ENCODE peak calls at places on chromosome 21, in five cellular contexts. One of them, this sample, is unnamed.

GRCh38 chr21:14064296-14064645 is 146.5 kb downstream of the LIPI start:
- DNase-seq in IMR-90: peak
- DNase-seq in brain microvascular endothelial cell: no peak
- DNase-seq in GM23338: peak
- DNase-seq in cardiac muscle cell: no peak
- DNase-seq in this sample: no peak

GRCh38 chr21:15781986-15782385 is 52.2 kb downstream of the USP25 start:
- DNase-seq in GM23338: no peak
- DNase-seq in cardiac muscle cell: no peak
- DNase-seq in IMR-90: no peak
- DNase-seq in brain microvascular endothelial cell: no peak
- DNase-seq in this sample: no peak

GRCh38 chr21:36203603-36203889 is 46.9 kb downstream of the DOP1B start:
- DNase-seq in cardiac muscle cell: peak
- DNase-seq in IMR-90: peak
- DNase-seq in brain microvascular endothelial cell: peak
- DNase-seq in GM23338: no peak
- DNase-seq in this sample: no peak

GRCh38 chr21:33751533-33751932 is 109.2 kb downstream of the ITSN1 start:
- DNase-seq in IMR-90: no peak
- DNase-seq in GM23338: no peak
- DNase-seq in cardiac muscle cell: no peak
- DNase-seq in brain microvascular endothelial cell: no peak
- DNase-seq in this sample: no peak

GRCh38 chr21:16908087-16908486 is 604.8 kb upstream of the CXADR start:
- DNase-seq in GM23338: no peak
- DNase-seq in cardiac muscle cell: no peak
- DNase-seq in IMR-90: no peak
- DNase-seq in brain microvascular endothelial cell: no peak
- DNase-seq in this sample: no peak

GRCh38 chr21:16773206-16773605 is 739.6 kb upstream of the CXADR start:
- DNase-seq in brain microvascular endothelial cell: no peak
- DNase-seq in cardiac muscle cell: peak
- DNase-seq in IMR-90: peak
- DNase-seq in GM23338: no peak
- DNase-seq in this sample: peak

GRCh38 chr21:34884346-34884929 is 164.7 kb downstream of the RUNX1 start:
- DNase-seq in brain microvascular endothelial cell: no peak
- DNase-seq in IMR-90: no peak
- DNase-seq in GM23338: no peak
- DNase-seq in cardiac muscle cell: no peak
- DNase-seq in this sample: no peak

GRCh38 chr21:39625211-39625895 is 12.6 kb downstream of the B3GALT5 start:
- DNase-seq in brain microvascular endothelial cell: no peak
- DNase-seq in IMR-90: no peak
- DNase-seq in cardiac muscle cell: no peak
- DNase-seq in GM23338: no peak
- DNase-seq in this sample: no peak

GRCh38 chr21:26637346-26637745 is 64.3 kb upstream of the CYYR1 start:
- DNase-seq in GM23338: no peak
- DNase-seq in cardiac muscle cell: no peak
- DNase-seq in brain microvascular endothelial cell: no peak
- DNase-seq in IMR-90: no peak
- DNase-seq in this sample: no peak

GRCh38 chr21:33380483-33380998 is 22.7 kb upstream of the IFNGR2 start:
- DNase-seq in GM23338: peak
- DNase-seq in brain microvascular endothelial cell: peak
- DNase-seq in IMR-90: peak
- DNase-seq in cardiac muscle cell: peak
- DNase-seq in this sample: peak

GRCh38 chr21:30268608-30269197 is 14.0 kb downstream of the KRTAP24-1 start:
- DNase-seq in GM23338: peak
- DNase-seq in IMR-90: no peak
- DNase-seq in brain microvascular endothelial cell: no peak
- DNase-seq in cardiac muscle cell: peak
- DNase-seq in this sample: no peak

GRCh38 chr21:24995206-24995605 is 612.1 kb downstream of the MRPL39 start:
- DNase-seq in IMR-90: no peak
- DNase-seq in cardiac muscle cell: no peak
- DNase-seq in brain microvascular endothelial cell: no peak
- DNase-seq in GM23338: peak
- DNase-seq in this sample: no peak

GRCh38 chr21:39022901-39023693 is 160.2 kb downstream of the PSMG1 start:
- DNase-seq in IMR-90: peak
- DNase-seq in brain microvascular endothelial cell: no peak
- DNase-seq in GM23338: peak
- DNase-seq in cardiac muscle cell: peak
- DNase-seq in this sample: no peak

GRCh38 chr21:17848228-17848627 is 29.1 kb upstream of the C21orf91 start:
- DNase-seq in GM23338: no peak
- DNase-seq in brain microvascular endothelial cell: peak
- DNase-seq in IMR-90: peak
- DNase-seq in cardiac muscle cell: peak
- DNase-seq in this sample: peak

GRCh38 chr21:32772281-32773047 is 909 bp upstream of the PAXBP1 start:
- DNase-seq in cardiac muscle cell: peak
- DNase-seq in brain microvascular endothelial cell: no peak
- DNase-seq in GM23338: peak
- DNase-seq in IMR-90: peak
- DNase-seq in this sample: no peak

GRCh38 chr21:14545906-14546480 is at the start of gene SAMSN1:
- DNase-seq in brain microvascular endothelial cell: peak
- DNase-seq in GM23338: no peak
- DNase-seq in cardiac muscle cell: peak
- DNase-seq in IMR-90: no peak
- DNase-seq in this sample: no peak

GRCh38 chr21:43332461-43332860 is 94.5 kb downstream of the SIK1 start:
- DNase-seq in GM23338: no peak
- DNase-seq in brain microvascular endothelial cell: no peak
- DNase-seq in IMR-90: no peak
- DNase-seq in cardiac muscle cell: no peak
- DNase-seq in this sample: no peak

GRCh38 chr21:38660333-38661295 is 145.1 kb upstream of the ETS2 start:
- DNase-seq in GM23338: peak
- DNase-seq in brain microvascular endothelial cell: no peak
- DNase-seq in IMR-90: no peak
- DNase-seq in cardiac muscle cell: peak
- DNase-seq in this sample: no peak

GRCh38 chr21:27196651-27197050 is 229.8 kb upstream of the ADAMTS5 start:
- DNase-seq in brain microvascular endothelial cell: no peak
- DNase-seq in IMR-90: peak
- DNase-seq in cardiac muscle cell: no peak
- DNase-seq in GM23338: no peak
- DNase-seq in this sample: no peak

GRCh38 chr21:46152939-46153258 is 2.5 kb downstream of the FTCD start:
- DNase-seq in GM23338: no peak
- DNase-seq in cardiac muscle cell: no peak
- DNase-seq in IMR-90: no peak
- DNase-seq in brain microvascular endothelial cell: no peak
- DNase-seq in this sample: no peak
- H3K4me3 ChIP-seq in GM23338: no peak
- H3K4me3 ChIP-seq in cardiac muscle cell: no peak
- H3K4me3 ChIP-seq in IMR-90: no peak
- H3K4me3 ChIP-seq in brain microvascular endothelial cell: peak
- H3K4me3 ChIP-seq in this sample: no peak

GRCh38 chr21:29145837-29146453 is 15.5 kb downstream of the MAP3K7CL start:
- DNase-seq in GM23338: no peak
- DNase-seq in brain microvascular endothelial cell: no peak
- DNase-seq in IMR-90: no peak
- DNase-seq in cardiac muscle cell: no peak
- DNase-seq in this sample: no peak

GRCh38 chr21:29146726-29147125 is 16.3 kb downstream of the MAP3K7CL start:
- DNase-seq in brain microvascular endothelial cell: no peak
- DNase-seq in GM23338: no peak
- DNase-seq in cardiac muscle cell: no peak
- DNase-seq in IMR-90: no peak
- DNase-seq in this sample: no peak

GRCh38 chr21:29145354-29145782 is 14.9 kb downstream of the MAP3K7CL start:
- DNase-seq in brain microvascular endothelial cell: peak
- DNase-seq in IMR-90: peak
- DNase-seq in GM23338: no peak
- DNase-seq in cardiac muscle cell: peak
- DNase-seq in this sample: peak

GRCh38 chr21:29149771-29150425 is 19.5 kb downstream of the MAP3K7CL start:
- DNase-seq in GM23338: no peak
- DNase-seq in cardiac muscle cell: peak
- DNase-seq in brain microvascular endothelial cell: peak
- DNase-seq in IMR-90: peak
- DNase-seq in this sample: no peak

GRCh38 chr21:29148535-29148934 is 18.1 kb downstream of the MAP3K7CL start:
- DNase-seq in IMR-90: peak
- DNase-seq in brain microvascular endothelial cell: no peak
- DNase-seq in GM23338: no peak
- DNase-seq in cardiac muscle cell: peak
- DNase-seq in this sample: peak
- H3K4me3 ChIP-seq in IMR-90: no peak
- H3K4me3 ChIP-seq in brain microvascular endothelial cell: no peak
- H3K4me3 ChIP-seq in GM23338: no peak
- H3K4me3 ChIP-seq in cardiac muscle cell: no peak
- H3K4me3 ChIP-seq in this sample: no peak

DNA sequence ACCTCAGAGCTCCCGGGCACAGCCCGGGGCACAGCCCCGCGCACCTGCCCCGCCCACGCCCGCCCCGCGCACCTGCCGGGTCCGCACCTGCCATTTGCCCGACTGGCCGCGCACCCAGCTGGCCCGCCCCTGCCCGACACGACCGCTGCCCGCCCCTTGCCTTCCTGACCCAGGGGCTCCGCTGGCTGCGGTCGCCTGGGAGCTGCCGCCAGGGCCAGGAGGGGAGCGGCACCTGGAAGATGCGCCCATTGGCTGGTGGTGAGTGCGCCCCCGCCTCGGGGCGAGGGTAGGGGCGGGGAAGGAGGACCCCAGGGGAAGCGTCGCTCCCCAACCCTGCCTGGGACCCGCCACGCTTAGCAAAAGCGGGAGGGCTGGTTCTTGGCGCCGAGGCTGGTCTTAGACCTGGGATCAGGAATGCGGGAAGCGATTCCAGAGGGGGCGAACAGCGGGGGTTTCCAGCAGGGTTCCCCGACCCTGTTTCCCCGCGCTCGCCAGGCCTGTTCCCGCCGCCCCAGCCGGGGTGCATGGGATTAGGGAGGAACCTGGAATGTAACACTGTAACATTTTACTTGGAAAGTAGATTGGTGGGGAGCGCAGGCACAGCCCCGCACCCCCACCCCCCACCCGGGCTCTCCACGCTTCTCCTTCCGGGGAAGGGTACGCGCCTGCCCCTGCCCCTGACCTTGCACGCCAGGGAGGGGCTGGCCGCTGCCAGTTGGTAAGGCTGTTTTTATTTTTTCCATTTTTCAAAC is at the start of gene FAM3B:
- DNase-seq in IMR-90: no peak
- DNase-seq in GM23338: peak
- DNase-seq in brain microvascular endothelial cell: no peak
- DNase-seq in cardiac muscle cell: no peak
- DNase-seq in this sample: no peak
- H3K4me3 ChIP-seq in IMR-90: no peak
- H3K4me3 ChIP-seq in GM23338: peak
- H3K4me3 ChIP-seq in brain microvascular endothelial cell: no peak
- H3K4me3 ChIP-seq in cardiac muscle cell: peak
- H3K4me3 ChIP-seq in this sample: no peak

DNA sequence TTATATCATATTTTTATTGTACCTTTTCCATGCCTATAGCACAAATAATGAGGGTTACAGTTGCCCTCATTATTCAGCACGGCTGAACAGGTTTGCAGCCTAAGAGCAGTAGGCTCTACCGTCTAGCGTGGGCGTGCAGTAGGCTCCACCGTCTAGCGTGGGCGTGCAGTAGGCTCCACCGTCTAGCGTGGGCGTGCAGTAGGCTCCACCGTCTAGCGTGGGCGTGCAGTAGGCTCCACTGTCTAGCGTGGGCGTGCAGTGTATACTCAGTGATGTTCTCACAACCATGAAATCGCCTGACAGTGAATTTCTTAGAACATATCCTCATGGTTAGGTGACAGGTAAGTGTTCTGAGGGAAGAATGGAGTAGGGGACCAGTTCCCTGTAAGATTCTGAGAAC is 84.9 kb downstream of the DYRK1A start:
- DNase-seq in GM23338: no peak
- DNase-seq in brain microvascular endothelial cell: no peak
- DNase-seq in cardiac muscle cell: no peak
- DNase-seq in IMR-90: no peak
- DNase-seq in this sample: no peak
- H3K4me3 ChIP-seq in GM23338: no peak
- H3K4me3 ChIP-seq in brain microvascular endothelial cell: no peak
- H3K4me3 ChIP-seq in cardiac muscle cell: no peak
- H3K4me3 ChIP-seq in IMR-90: no peak
- H3K4me3 ChIP-seq in this sample: no peak

GRCh38 chr21:42198949-42199348 is 20.0 kb upstream of the ABCG1 start:
- DNase-seq in cardiac muscle cell: no peak
- DNase-seq in GM23338: no peak
- DNase-seq in IMR-90: no peak
- DNase-seq in brain microvascular endothelial cell: no peak
- DNase-seq in this sample: no peak
- H3K4me3 ChIP-seq in cardiac muscle cell: no peak
- H3K4me3 ChIP-seq in GM23338: no peak
- H3K4me3 ChIP-seq in IMR-90: no peak
- H3K4me3 ChIP-seq in brain microvascular endothelial cell: no peak
- H3K4me3 ChIP-seq in this sample: no peak

GRCh38 chr21:41926807-41927171 is 27.0 kb downstream of the C2CD2 start:
- DNase-seq in IMR-90: no peak
- DNase-seq in cardiac muscle cell: no peak
- DNase-seq in brain microvascular endothelial cell: no peak
- DNase-seq in GM23338: no peak
- DNase-seq in this sample: no peak
- H3K4me3 ChIP-seq in IMR-90: peak
- H3K4me3 ChIP-seq in cardiac muscle cell: no peak
- H3K4me3 ChIP-seq in brain microvascular endothelial cell: peak
- H3K4me3 ChIP-seq in GM23338: no peak
- H3K4me3 ChIP-seq in this sample: peak

GRCh38 chr21:45032977-45033705 is 41.2 kb upstream of the ADARB1 start:
- DNase-seq in IMR-90: no peak
- DNase-seq in brain microvascular endothelial cell: no peak
- DNase-seq in cardiac muscle cell: peak
- DNase-seq in GM23338: no peak
- DNase-seq in this sample: no peak
- H3K4me3 ChIP-seq in IMR-90: no peak
- H3K4me3 ChIP-seq in brain microvascular endothelial cell: no peak
- H3K4me3 ChIP-seq in cardiac muscle cell: no peak
- H3K4me3 ChIP-seq in GM23338: no peak
- H3K4me3 ChIP-seq in this sample: no peak

GRCh38 chr21:44846201-44846484 is 27.3 kb downstream of the PTTG1IP start:
- DNase-seq in cardiac muscle cell: no peak
- DNase-seq in IMR-90: no peak
- DNase-seq in brain microvascular endothelial cell: no peak
- DNase-seq in GM23338: no peak
- DNase-seq in this sample: no peak
- H3K4me3 ChIP-seq in cardiac muscle cell: no peak
- H3K4me3 ChIP-seq in IMR-90: no peak
- H3K4me3 ChIP-seq in brain microvascular endothelial cell: peak
- H3K4me3 ChIP-seq in GM23338: peak
- H3K4me3 ChIP-seq in this sample: peak

This sample was measured in AG04449.